ENCODE peak calls at places on chromosomes 6 and 20, in four cellular contexts. One of them, this sample, is unnamed.

GRCh38 chr6:155313602-155314091 is 637 bp downstream of the TFB1M start:
- DNase-seq in HepG2: peak
- DNase-seq in IMR-90: no peak
- DNase-seq in lung: no peak
- DNase-seq in this sample: no peak

GRCh38 chr20:1185781-1186334 is 1.1 kb upstream of the TMEM74B start:
- DNase-seq in HepG2: peak
- DNase-seq in IMR-90: peak
- DNase-seq in lung: no peak
- DNase-seq in this sample: no peak

GRCh38 chr6:19416811-19417210 is 420.4 kb upstream of the ID4 start:
- DNase-seq in HepG2: no peak
- DNase-seq in IMR-90: no peak
- DNase-seq in lung: no peak
- DNase-seq in this sample: no peak

GRCh38 chr20:11032611-11033010 is 358.8 kb upstream of the JAG1 start:
- DNase-seq in HepG2: no peak
- DNase-seq in IMR-90: no peak
- DNase-seq in lung: no peak
- DNase-seq in this sample: no peak

GRCh38 chr6:51644426-51644825 is 443.0 kb downstream of the PKHD1 start:
- DNase-seq in HepG2: no peak
- DNase-seq in IMR-90: no peak
- DNase-seq in lung: no peak
- DNase-seq in this sample: no peak

GRCh38 chr6:53349209-53349693 is 501 bp upstream of the ELOVL5 start:
- DNase-seq in HepG2: no peak
- DNase-seq in IMR-90: no peak
- DNase-seq in lung: no peak
- DNase-seq in this sample: no peak

GRCh38 chr6:71388068-71388744 is 99.6 kb downstream of the OGFRL1 start:
- DNase-seq in HepG2: no peak
- DNase-seq in IMR-90: no peak
- DNase-seq in lung: no peak
- DNase-seq in this sample: no peak

GRCh38 chr6:140062042-140063041 is 687.9 kb upstream of the CITED2 start:
- DNase-seq in HepG2: no peak
- DNase-seq in IMR-90: peak
- DNase-seq in lung: peak
- DNase-seq in this sample: peak

GRCh38 chr20:61804896-61805295 is 260.8 kb downstream of the TAF4 start:
- DNase-seq in HepG2: no peak
- DNase-seq in IMR-90: no peak
- DNase-seq in lung: no peak
- DNase-seq in this sample: no peak

GRCh38 chr6:144657691-144658090 is 372.6 kb downstream of the UTRN start:
- DNase-seq in HepG2: no peak
- DNase-seq in IMR-90: no peak
- DNase-seq in lung: no peak
- DNase-seq in this sample: no peak

GRCh38 chr6:127851197-127851596 is 49.7 kb downstream of the THEMIS start:
- DNase-seq in HepG2: no peak
- DNase-seq in IMR-90: peak
- DNase-seq in lung: no peak
- DNase-seq in this sample: no peak

GRCh38 chr6:44002591-44003344 is 124.5 kb downstream of the MRPL14 start:
- DNase-seq in HepG2: no peak
- DNase-seq in IMR-90: peak
- DNase-seq in lung: peak
- DNase-seq in this sample: no peak

GRCh38 chr6:153328194-153328593 is 197.1 kb upstream of the RGS17 start:
- DNase-seq in HepG2: no peak
- DNase-seq in IMR-90: no peak
- DNase-seq in lung: no peak
- DNase-seq in this sample: no peak

GRCh38 chr20:57108742-57109141 is 157.7 kb downstream of the BMP7 start:
- DNase-seq in HepG2: no peak
- DNase-seq in IMR-90: no peak
- DNase-seq in lung: no peak
- DNase-seq in this sample: no peak

GRCh38 chr6:87572031-87572430 is 17.8 kb downstream of the RARS2 start:
- DNase-seq in HepG2: no peak
- DNase-seq in IMR-90: peak
- DNase-seq in lung: no peak
- DNase-seq in this sample: no peak

GRCh38 chr6:30087876-30088275 is 12.3 kb upstream of the RNF39 start:
- DNase-seq in HepG2: no peak
- DNase-seq in IMR-90: no peak
- DNase-seq in lung: no peak
- DNase-seq in this sample: no peak

GRCh38 chr6:15287670-15288069 is 41.8 kb downstream of the JARID2 start:
- DNase-seq in HepG2: no peak
- DNase-seq in IMR-90: no peak
- DNase-seq in lung: no peak
- DNase-seq in this sample: no peak

GRCh38 chr20:38114353-38114791 is 50.7 kb downstream of the TGM2 start:
- DNase-seq in HepG2: no peak
- DNase-seq in IMR-90: peak
- DNase-seq in lung: no peak
- DNase-seq in this sample: no peak

GRCh38 chr20:16260911-16261310 is 312.3 kb downstream of the KIF16B start:
- DNase-seq in HepG2: no peak
- DNase-seq in IMR-90: no peak
- DNase-seq in lung: no peak
- DNase-seq in this sample: no peak

GRCh38 chr6:168364793-168365421 is 45.3 kb upstream of the DACT2 start:
- DNase-seq in HepG2: no peak
- DNase-seq in IMR-90: no peak
- DNase-seq in lung: no peak
- DNase-seq in this sample: no peak

GRCh38 chr6:71459162-71459561 is 170.6 kb downstream of the OGFRL1 start:
- DNase-seq in HepG2: no peak
- DNase-seq in IMR-90: no peak
- DNase-seq in lung: no peak
- DNase-seq in this sample: no peak

GRCh38 chr6:169800668-169801395 is 49.4 kb downstream of the ERMARD start:
- DNase-seq in HepG2: peak
- DNase-seq in IMR-90: peak
- DNase-seq in lung: peak
- DNase-seq in this sample: peak

GRCh38 chr20:51830538-51830937 is 28.2 kb upstream of the SALL4 start:
- DNase-seq in HepG2: no peak
- DNase-seq in IMR-90: no peak
- DNase-seq in lung: no peak
- DNase-seq in this sample: no peak

GRCh38 chr6:77183447-77183846 is 279.8 kb downstream of the HTR1B start:
- DNase-seq in HepG2: no peak
- DNase-seq in IMR-90: no peak
- DNase-seq in lung: no peak
- DNase-seq in this sample: no peak

GRCh38 chr20:43534791-43535350 is 24.0 kb upstream of the SGK2 start:
- DNase-seq in HepG2: no peak
- DNase-seq in IMR-90: no peak
- DNase-seq in lung: no peak
- DNase-seq in this sample: no peak

GRCh38 chr6:91654844-91655192 is 1067.9 kb upstream of the MAP3K7 start:
- DNase-seq in HepG2: no peak
- DNase-seq in IMR-90: no peak
- DNase-seq in lung: no peak
- DNase-seq in this sample: no peak

GRCh38 chr6:88813045-88813444 is 150.4 kb downstream of the RNGTT start:
- DNase-seq in HepG2: no peak
- DNase-seq in IMR-90: no peak
- DNase-seq in lung: no peak
- DNase-seq in this sample: no peak

GRCh38 chr6:35473075-35473848 is 5.1 kb downstream of the RPL10A start:
- DNase-seq in HepG2: peak
- DNase-seq in IMR-90: no peak
- DNase-seq in lung: no peak
- DNase-seq in this sample: no peak

GRCh38 chr20:62087227-62087626 is 21.5 kb upstream of the TAF4 start:
- DNase-seq in HepG2: no peak
- DNase-seq in IMR-90: no peak
- DNase-seq in lung: no peak
- DNase-seq in this sample: no peak

GRCh38 chr6:137676888-137677287 is 182.7 kb upstream of the OLIG3 start:
- DNase-seq in HepG2: no peak
- DNase-seq in IMR-90: no peak
- DNase-seq in lung: no peak
- DNase-seq in this sample: no peak

GRCh38 chr6:75217203-75217602 is 11.3 kb upstream of the COL12A1 start:
- DNase-seq in HepG2: no peak
- DNase-seq in IMR-90: peak
- DNase-seq in lung: no peak
- DNase-seq in this sample: no peak

GRCh38 chr20:12276011-12276673 is 358.4 kb downstream of the BTBD3 start:
- DNase-seq in HepG2: no peak
- DNase-seq in IMR-90: no peak
- DNase-seq in lung: no peak
- DNase-seq in this sample: no peak

GRCh38 chr20:12265662-12266061 is 348.0 kb downstream of the BTBD3 start:
- DNase-seq in HepG2: no peak
- DNase-seq in IMR-90: no peak
- DNase-seq in lung: no peak
- DNase-seq in this sample: no peak

GRCh38 chr20:12269579-12269978 is 351.9 kb downstream of the BTBD3 start:
- DNase-seq in HepG2: no peak
- DNase-seq in IMR-90: no peak
- DNase-seq in lung: no peak
- DNase-seq in this sample: no peak

DNA sequence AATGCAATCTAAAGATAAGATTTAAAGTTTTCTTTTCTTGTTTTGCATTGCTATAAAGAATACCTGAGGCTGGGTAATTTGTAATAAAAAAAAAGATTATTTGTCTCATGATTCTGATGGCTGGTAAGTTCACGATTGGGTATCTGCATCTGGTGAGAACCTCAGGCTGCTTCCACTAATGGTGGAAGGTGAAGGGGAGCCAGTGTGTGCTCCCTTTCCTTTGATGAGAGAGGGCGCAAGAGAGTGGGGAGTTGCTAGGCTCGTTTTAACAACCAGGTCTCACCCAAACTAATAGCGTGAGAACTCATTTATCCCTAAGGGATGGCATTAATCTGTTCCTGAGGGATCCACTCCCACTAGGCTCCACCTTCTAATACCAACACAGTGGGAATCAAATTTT is 353.2 kb downstream of the BTBD3 start:
- DNase-seq in HepG2: no peak
- DNase-seq in IMR-90: no peak
- DNase-seq in lung: no peak
- DNase-seq in this sample: no peak
- H3K27ac ChIP-seq in HepG2: no peak
- H3K27ac ChIP-seq in IMR-90: no peak
- H3K27ac ChIP-seq in lung: no peak
- H3K27ac ChIP-seq in this sample: no peak

GRCh38 chr6:31465185-31465536 is 32.8 kb upstream of the MICB start:
- DNase-seq in HepG2: no peak
- DNase-seq in IMR-90: no peak
- DNase-seq in lung: no peak
- DNase-seq in this sample: no peak
- H3K27ac ChIP-seq in HepG2: no peak
- H3K27ac ChIP-seq in IMR-90: no peak
- H3K27ac ChIP-seq in lung: no peak
- H3K27ac ChIP-seq in this sample: no peak

DNA sequence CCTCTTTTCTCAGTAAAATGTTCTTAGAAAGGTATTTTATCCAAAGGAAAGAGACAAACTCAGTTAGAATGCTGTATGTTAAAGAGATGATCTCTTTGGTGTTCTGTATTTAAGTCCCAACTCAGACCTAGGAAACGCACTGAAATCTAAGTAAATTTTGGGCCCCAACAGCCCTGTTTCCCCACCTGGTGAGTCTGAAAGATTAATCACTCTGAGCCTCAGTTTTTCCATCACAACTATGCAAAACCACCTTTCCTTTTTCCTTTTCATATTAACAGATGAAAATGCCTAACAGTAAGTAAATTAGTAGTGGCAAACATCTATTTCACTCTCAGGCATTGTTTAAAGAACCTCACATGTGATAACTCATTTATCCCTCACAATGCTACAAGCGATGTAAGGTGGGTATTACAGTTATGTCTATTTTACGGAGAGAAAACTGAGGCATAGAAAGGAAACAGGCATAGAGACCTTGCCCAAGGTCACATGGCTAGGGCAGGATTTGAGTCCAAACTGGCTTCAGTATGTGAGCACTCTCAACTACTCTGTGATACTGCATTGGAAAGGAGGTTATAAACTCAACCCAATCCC is 36.0 kb upstream of the FAM83C start:
- DNase-seq in HepG2: no peak
- DNase-seq in IMR-90: no peak
- DNase-seq in lung: no peak
- DNase-seq in this sample: no peak
- H3K27ac ChIP-seq in HepG2: peak
- H3K27ac ChIP-seq in IMR-90: no peak
- H3K27ac ChIP-seq in lung: no peak
- H3K27ac ChIP-seq in this sample: no peak

DNA sequence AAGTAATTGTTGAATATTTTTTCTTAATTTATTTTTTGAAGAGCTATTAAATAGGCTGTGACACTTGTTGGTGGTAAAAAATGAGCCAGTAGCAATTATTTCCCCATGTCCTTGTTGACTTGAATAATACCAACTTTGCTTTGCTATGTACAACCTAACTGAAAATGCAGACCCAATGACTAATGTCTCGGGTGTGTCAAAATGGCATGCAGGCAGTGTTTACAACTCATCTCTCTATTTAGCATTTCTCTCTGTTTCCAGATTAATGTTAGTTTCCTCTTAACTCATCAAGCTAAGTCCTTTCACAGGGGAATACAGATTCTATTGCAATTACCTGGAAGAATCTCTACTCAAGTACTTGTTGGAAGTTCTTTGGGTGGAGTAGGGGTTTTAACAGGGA is 504.4 kb downstream of the BCKDHB start:
- DNase-seq in HepG2: no peak
- DNase-seq in IMR-90: peak
- DNase-seq in lung: no peak
- DNase-seq in this sample: no peak
- H3K27ac ChIP-seq in HepG2: no peak
- H3K27ac ChIP-seq in IMR-90: no peak
- H3K27ac ChIP-seq in lung: no peak
- H3K27ac ChIP-seq in this sample: no peak

DNA sequence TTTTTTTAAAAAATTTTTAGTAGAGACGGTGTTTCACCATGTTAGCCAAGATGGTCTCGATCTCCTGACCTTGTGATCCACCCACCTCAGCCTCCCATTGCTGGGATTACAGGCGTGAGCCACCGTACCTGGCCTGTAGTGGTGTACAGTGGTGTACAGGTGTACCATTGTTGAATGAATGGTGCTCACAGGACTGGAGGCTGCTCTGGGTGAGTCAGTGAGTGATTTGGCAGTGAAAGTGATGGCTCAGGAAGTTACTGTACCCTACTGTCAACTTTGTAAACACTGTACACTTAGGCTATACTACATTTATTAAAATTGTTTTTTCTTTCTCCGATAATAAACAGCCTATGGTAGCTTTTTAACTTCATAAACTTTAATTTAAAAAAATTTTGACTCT is 122.8 kb upstream of the EEF1E1 start:
- DNase-seq in HepG2: no peak
- DNase-seq in IMR-90: no peak
- DNase-seq in lung: no peak
- DNase-seq in this sample: no peak
- H3K27ac ChIP-seq in HepG2: no peak
- H3K27ac ChIP-seq in IMR-90: no peak
- H3K27ac ChIP-seq in lung: no peak
- H3K27ac ChIP-seq in this sample: no peak

This sample was measured in AG04450.